ENCODE peak calls at places on chromosome 7, in six cellular contexts. I is B cell, G is A673, O is GM06990, M is A549, K is sigmoid colon. U is an unnamed sample.

GRCh38 chr7:50409856-50410468 is 40.2 kb downstream of the FIGNL1 start:
- DNase-seq in G (no peak), K (no peak), O (peak; percentile 78), M (no peak), I (peak; percentile 64), U (peak; percentile 82)

GRCh38 chr7:96311967-96312366 is 9.9 kb downstream of the SLC25A13 start:
- DNase-seq in M (no peak), G (no peak), K (peak; percentile 84), I (no peak), O (no peak), U (no peak)

GRCh38 chr7:54995631-54996340 is 23.0 kb upstream of the EGFR start:
- DNase-seq in I (no peak), K (no peak), O (no peak), M (peak; percentile 85), G (no peak), U (peak; percentile 28)

GRCh38 chr7:144908943-144909556 is 73.2 kb upstream of the TPK1 start:
- DNase-seq in I (no peak), O (no peak), G (no peak), K (no peak), M (no peak), U (no peak)

GRCh38 chr7:36048141-36048901 is 104.7 kb upstream of the EEPD1 start:
- DNase-seq in M (no peak), I (no peak), G (peak; percentile 34), K (peak; percentile 75), O (no peak), U (no peak)

GRCh38 chr7:105024734-105025133 is 10.7 kb downstream of the KMT2E start:
- DNase-seq in G (no peak), K (no peak), I (no peak), M (no peak), O (no peak), U (no peak)

GRCh38 chr7:157139142-157140117 is 704 bp downstream of the UBE3C start:
- DNase-seq in G (no peak), M (peak; percentile 42), K (peak; percentile 76), O (no peak), I (peak; percentile 94), U (peak; percentile 75)

GRCh38 chr7:105298004-105298403 is 90.7 kb downstream of the SRPK2 start:
- DNase-seq in O (no peak), M (no peak), K (no peak), G (no peak), I (no peak), U (peak; percentile 37)

GRCh38 chr7:132424277-132424676 is 152.0 kb downstream of the PLXNA4 start:
- DNase-seq in O (no peak), K (no peak), G (no peak), M (no peak), I (no peak), U (no peak)

GRCh38 chr7:106236065-106236464 is 48.7 kb downstream of the NAMPT start:
- DNase-seq in M (no peak), I (no peak), K (no peak), O (no peak), G (no peak), U (no peak)

GRCh38 chr7:92836489-92837213 is at the start of gene CDK6:
- DNase-seq in K (peak; percentile 78), G (peak; percentile 43), O (peak; percentile 78), M (peak; percentile 38), I (peak; percentile 82), U (peak; percentile 84)

GRCh38 chr7:140160308-140160707 is 16.5 kb downstream of the KDM7A start:
- DNase-seq in O (no peak), M (no peak), G (no peak), I (no peak), K (no peak), U (no peak)

GRCh38 chr7:16741676-16742075 is 11.9 kb upstream of the TSPAN13 start:
- DNase-seq in G (no peak), K (no peak), O (no peak), I (no peak), M (no peak), U (no peak)